ENCODE peak calls at places on chromosomes 1 and 21, in six cellular contexts. U is left ventricle myocardium inferior, R is fibroblast of lung, O is GM10248, H is AG10803, A is breast epithelium. X is an unnamed sample.

GRCh38 chr1:31569773-31570172 is 6.5 kb upstream of the TINAGL1 start:
- DNase-seq in U (no peak), R (no peak), O (peak), H (no peak), A (no peak), X (no peak)

GRCh38 chr1:189597083-189597482 is 880.6 kb downstream of the BRINP3 start:
- DNase-seq in U (no peak), R (no peak), O (no peak), H (no peak), A (no peak), X (no peak)

GRCh38 chr21:44763050-44763378 is 38.6 kb downstream of the UBE2G2 start:
- DNase-seq in U (no peak), R (no peak), O (no peak), H (no peak), A (no peak), X (no peak)

GRCh38 chr1:96416111-96416595 is 305.4 kb upstream of the PTBP2 start:
- DNase-seq in U (peak), R (peak), O (no peak), H (peak), A (no peak), X (no peak)

GRCh38 chr1:17665950-17666720 is 89.0 kb upstream of the ACTL8 start:
- DNase-seq in U (no peak), R (peak), O (no peak), H (no peak), A (no peak), X (no peak)

GRCh38 chr21:40386301-40386911 is 460.6 kb downstream of the DSCAM start:
- DNase-seq in U (peak), R (peak), O (no peak), H (no peak), A (peak), X (no peak)

GRCh38 chr1:202245391-202245790 is 51.8 kb downstream of the LGR6 start:
- DNase-seq in U (no peak), R (no peak), O (no peak), H (no peak), A (peak), X (no peak)

GRCh38 chr1:58763214-58763613 is 20.6 kb downstream of the JUN start:
- DNase-seq in U (no peak), R (peak), O (no peak), H (peak), A (no peak), X (no peak)

GRCh38 chr1:21594935-21595897 is 73.9 kb downstream of the RAP1GAP start:
- DNase-seq in U (peak), R (peak), O (peak), H (peak), A (no peak), X (peak)

GRCh38 chr1:204265665-204266064 is 51.9 kb upstream of the GOLT1A start:
- DNase-seq in U (peak), R (no peak), O (no peak), H (no peak), A (no peak), X (no peak)

GRCh38 chr1:215517441-215517891 is 49.6 kb upstream of the KCTD3 start:
- DNase-seq in U (no peak), R (peak), O (no peak), H (peak), A (no peak), X (no peak)

GRCh38 chr1:40862008-40862863 is at the start of gene CITED4:
- DNase-seq in U (peak), R (peak), O (peak), H (peak), A (peak), X (peak)
- TF ChIP-seq CTCF in U (peak), R (peak), O (peak), H (no peak), A (no peak), X (no peak)

GRCh38 chr1:93434088-93434487 is 13.8 kb upstream of the FNBP1L start:
- DNase-seq in U (no peak), R (no peak), O (no peak), H (no peak), A (no peak), X (no peak)

GRCh38 chr1:93436496-93436895 is 11.4 kb upstream of the FNBP1L start:
- DNase-seq in U (no peak), R (no peak), O (no peak), H (no peak), A (no peak), X (no peak)

GRCh38 chr1:93435443-93435842 is 12.5 kb upstream of the FNBP1L start:
- DNase-seq in U (no peak), R (no peak), O (no peak), H (no peak), A (no peak), X (no peak)

GRCh38 chr1:93434987-93435386 is 12.9 kb upstream of the FNBP1L start:
- DNase-seq in U (no peak), R (no peak), O (no peak), H (no peak), A (no peak), X (no peak)

DNA sequence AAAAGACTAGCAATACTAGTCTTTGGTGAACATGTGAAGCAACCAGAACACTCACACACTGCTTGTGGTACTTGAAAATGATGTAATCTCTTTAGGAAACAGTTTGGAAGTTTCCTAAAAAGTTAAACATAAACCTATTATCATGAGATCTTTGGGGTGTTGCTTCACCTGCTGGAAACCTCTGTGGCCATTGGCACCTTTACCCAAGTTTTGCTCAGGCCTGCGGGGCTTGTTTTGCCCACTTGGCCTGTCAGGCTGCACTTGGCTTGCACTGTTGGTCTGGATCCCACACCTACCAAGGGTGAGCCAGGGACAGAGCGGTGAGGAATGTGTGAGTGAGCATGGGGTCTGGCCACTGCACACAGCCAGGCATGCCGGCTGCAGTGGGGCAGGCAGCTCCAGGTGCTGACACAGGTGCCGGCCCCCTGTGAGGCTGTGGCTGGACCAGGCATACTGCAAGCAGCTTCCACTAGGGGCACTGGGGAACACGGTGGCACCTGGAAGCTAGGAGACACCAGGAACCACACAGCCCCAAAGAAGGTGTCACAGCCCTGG is 14.4 kb upstream of the FNBP1L start:
- DNase-seq in U (no peak), R (no peak), O (no peak), H (no peak), A (no peak), X (no peak)
- TF ChIP-seq CTCF in U (peak), R (no peak), O (no peak), H (peak), A (peak), X (no peak)

GRCh38 chr21:31786164-31786920 is 54.4 kb upstream of the SCAF4 start:
- DNase-seq in U (no peak), R (no peak), O (no peak), H (no peak), A (no peak), X (no peak)

GRCh38 chr21:31777857-31778256 is 45.9 kb upstream of the SCAF4 start:
- DNase-seq in U (no peak), R (no peak), O (no peak), H (no peak), A (no peak), X (no peak)

GRCh38 chr21:31781737-31782136 is 49.8 kb upstream of the SCAF4 start:
- DNase-seq in U (peak), R (peak), O (no peak), H (peak), A (no peak), X (no peak)

GRCh38 chr21:31780944-31781343 is 49.0 kb upstream of the SCAF4 start:
- DNase-seq in U (no peak), R (no peak), O (no peak), H (no peak), A (no peak), X (no peak)
- TF ChIP-seq CTCF in U (no peak), R (no peak), O (peak), H (no peak), A (no peak), X (no peak)

DNA sequence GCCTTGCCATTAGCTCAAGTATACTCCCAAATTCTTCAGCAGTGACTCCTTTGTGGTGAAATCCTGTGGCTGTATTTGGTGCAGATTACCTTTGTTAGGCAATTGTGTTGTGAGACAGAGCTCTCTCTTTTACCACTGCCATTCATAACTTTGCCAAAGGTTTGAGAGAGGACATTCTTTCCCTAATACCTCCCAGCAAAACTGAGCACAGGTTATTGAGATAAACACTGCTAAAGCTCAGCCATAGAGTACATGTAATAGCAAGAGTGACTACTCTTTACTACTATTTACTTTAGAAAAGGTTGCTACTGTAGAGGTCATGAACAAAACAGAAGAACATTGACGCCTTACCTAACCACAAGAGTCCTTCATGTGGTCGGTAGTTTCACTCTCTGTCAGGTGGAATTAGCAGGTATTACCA is 514.0 kb upstream of the ADAMTS5 start:
- DNase-seq in U (no peak), R (peak), O (no peak), H (peak), A (no peak), X (no peak)
- TF ChIP-seq CTCF in U (no peak), R (no peak), O (no peak), H (no peak), A (no peak), X (no peak)

GRCh38 chr1:206809504-206810084 is 37.3 kb upstream of the IL10 start:
- DNase-seq in U (no peak), R (peak), O (no peak), H (peak), A (no peak), X (no peak)
- TF ChIP-seq CTCF in U (peak), R (peak), O (peak), H (peak), A (no peak), X (no peak)

DNA sequence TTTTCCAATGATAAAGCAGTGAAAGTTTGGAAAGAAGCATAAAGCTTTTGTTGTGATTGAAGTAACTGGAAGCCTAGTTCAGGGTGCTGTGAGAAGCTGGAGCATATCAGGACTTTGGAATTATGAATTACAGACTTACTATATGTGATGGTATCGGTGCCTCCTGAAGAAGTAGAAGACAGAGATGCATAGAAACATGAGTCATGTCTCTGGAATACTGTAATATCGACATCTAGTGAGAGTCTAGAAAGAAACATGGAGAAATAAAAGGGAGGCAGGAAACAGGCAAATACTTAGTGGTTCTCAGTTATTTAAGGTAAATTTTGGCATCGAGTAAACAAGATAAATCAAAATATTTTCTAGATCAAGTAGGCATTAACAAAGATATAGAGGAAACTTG is 103.0 kb downstream of the CAMTA1 start:
- DNase-seq in U (no peak), R (peak), O (no peak), H (peak), A (no peak), X (no peak)
- TF ChIP-seq CTCF in U (no peak), R (no peak), O (no peak), H (no peak), A (no peak), X (no peak)

GRCh38 chr1:159848316-159848715 is 14.1 kb downstream of the VSIG8 start:
- DNase-seq in U (no peak), R (no peak), O (no peak), H (no peak), A (no peak), X (no peak)

GRCh38 chr1:159849972-159850371 is 12.5 kb downstream of the VSIG8 start:
- DNase-seq in U (no peak), R (peak), O (no peak), H (no peak), A (no peak), X (no peak)

GRCh38 chr1:159854101-159854692 is 8.3 kb downstream of the VSIG8 start:
- DNase-seq in U (peak), R (peak), O (no peak), H (peak), A (peak), X (no peak)

GRCh38 chr1:159853417-159853816 is 9.0 kb downstream of the VSIG8 start:
- DNase-seq in U (no peak), R (peak), O (no peak), H (peak), A (no peak), X (no peak)

GRCh38 chr1:159851386-159851785 is 11.1 kb downstream of the VSIG8 start:
- DNase-seq in U (no peak), R (no peak), O (no peak), H (no peak), A (no peak), X (no peak)
- TF ChIP-seq CTCF in U (no peak), R (no peak), O (no peak), H (no peak), A (no peak), X (no peak)

GRCh38 chr1:177287237-177287636 is 116.5 kb downstream of the BRINP2 start:
- DNase-seq in U (no peak), R (no peak), O (no peak), H (no peak), A (no peak), X (no peak)
- TF ChIP-seq CTCF in U (no peak), R (no peak), O (no peak), H (no peak), A (no peak), X (no peak)